ENCODE peak calls at places on chromosomes 6 and 20, in four cellular contexts. S is neural progenitor cell, I is fibroblast of lung, E is K562. P is an unnamed sample.
A peak's percentile ranks its signal among the peaks of the same experiment; 100 is the strongest.

GRCh38 chr6:135525550-135525949 is 28.0 kb upstream of the AHI1 start:
- DNase-seq in E (no peak), I (no peak), S (no peak), P (no peak)

GRCh38 chr20:15846446-15846845 is 726.8 kb downstream of the KIF16B start:
- DNase-seq in E (no peak), S (no peak), I (no peak), P (no peak)

GRCh38 chr6:79525272-79526100 is 11.7 kb downstream of the LCA5 start:
- DNase-seq in I (no peak), S (peak; percentile 54), E (no peak), P (no peak)

GRCh38 chr20:2307136-2307535 is 11.3 kb downstream of the TGM3 start:
- DNase-seq in E (no peak), I (no peak), S (no peak), P (no peak)

GRCh38 chr20:52972190-52972937 is at the start of gene TSHZ2:
- DNase-seq in E (no peak), I (peak; percentile 73), S (peak; percentile 72), P (peak; percentile 26)

GRCh38 chr6:75842191-75842590 is 93.2 kb downstream of the MYO6 start:
- DNase-seq in I (no peak), E (no peak), S (no peak), P (no peak)

GRCh38 chr6:134750669-134751068 is 199.2 kb downstream of the ALDH8A1 start:
- DNase-seq in I (no peak), E (no peak), S (no peak), P (no peak)

GRCh38 chr20:32820000-32820697 is 395 bp downstream of the MAPRE1 start:
- DNase-seq in E (peak; percentile 89), I (peak; percentile 42), S (peak; percentile 95), P (peak; percentile 73)

DNA sequence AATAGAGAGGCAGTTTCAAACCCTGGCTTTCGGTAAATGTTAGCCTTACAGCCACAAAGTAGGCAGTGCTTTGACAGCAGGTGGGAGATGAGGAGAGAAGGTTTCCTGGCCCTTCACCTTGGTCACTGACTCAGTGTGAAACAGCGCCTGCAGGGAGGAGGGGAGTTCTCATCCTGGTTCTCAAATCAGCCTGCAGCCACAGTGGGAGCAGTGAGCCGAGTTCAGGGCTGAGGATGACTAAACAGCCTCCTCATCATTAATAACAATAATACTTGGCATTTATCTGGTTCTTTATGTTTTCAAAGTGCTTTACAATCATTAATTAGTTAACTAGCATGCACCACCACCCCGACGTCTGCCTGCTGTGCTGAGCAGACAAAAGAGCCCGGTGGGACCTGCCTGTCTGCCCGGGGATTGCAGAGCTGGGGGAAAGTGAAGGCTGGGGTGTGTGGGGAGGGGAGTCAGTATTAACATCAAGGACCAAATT is 59.6 kb downstream of the PRDM1 start:
- DNase-seq in I (no peak), S (peak; percentile 27), E (no peak), P (no peak)
- H3K4me1 ChIP-seq in I (peaks cover 2% of the 10 kb centered on the region), S (peaks cover 10% of the 10 kb centered on the region), E (peaks cover 11% of the 10 kb centered on the region), P (peaks cover 9% of the 10 kb centered on the region)

GRCh38 chr6:112485140-112485539 is 138.0 kb downstream of the RFPL4B start:
- DNase-seq in I (no peak), E (no peak), S (no peak), P (no peak)
- H3K27ac ChIP-seq in I (no peak overlapping the region), E (no peak overlapping the region), S (no peak overlapping the region), P (no peak overlapping the region)

GRCh38 chr20:919491-919916 is 3.4 kb upstream of the ANGPT4 start:
- DNase-seq in S (no peak), I (no peak), E (peak; percentile 67), P (no peak)

GRCh38 chr20:916125-916799 is at the start of gene ANGPT4:
- DNase-seq in E (no peak), I (no peak), S (peak; percentile 40), P (no peak)

GRCh38 chr20:914727-915498 is 1.2 kb downstream of the ANGPT4 start:
- DNase-seq in S (no peak), I (no peak), E (no peak), P (no peak)

GRCh38 chr20:916825-917224 is 691 bp upstream of the ANGPT4 start:
- DNase-seq in I (no peak), S (peak; percentile 13), E (no peak), P (no peak)

DNA sequence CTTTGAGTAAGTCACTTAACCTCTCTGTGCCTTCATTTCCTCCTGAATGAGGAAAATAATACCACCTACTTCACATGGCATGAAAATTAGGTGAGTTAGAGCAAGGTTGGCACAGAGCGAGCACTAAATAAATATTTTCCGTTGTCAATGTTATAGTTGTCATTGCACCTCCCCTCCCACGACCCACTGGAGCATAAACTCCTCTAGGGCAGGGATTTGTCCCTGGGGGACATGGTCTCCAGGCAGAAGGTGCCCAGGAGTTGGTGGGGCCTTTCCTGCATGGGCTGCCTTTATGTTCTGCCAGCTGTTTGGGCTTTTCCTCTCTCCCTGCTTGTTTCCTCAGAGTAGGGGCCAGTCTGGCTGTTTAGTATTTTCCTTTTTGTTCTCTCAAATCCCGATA is 1.3 kb upstream of the ANGPT4 start:
- DNase-seq in E (no peak), S (no peak), I (no peak), P (no peak)
- H3K4me1 ChIP-seq in E (no peaks in the 10 kb centered on the region), S (peaks cover 14% of the 10 kb centered on the region), I (no peaks in the 10 kb centered on the region), P (peaks cover 11% of the 10 kb centered on the region)

GRCh38 chr20:13349240-13349604 is 128.1 kb downstream of the ISM1 start:
- DNase-seq in E (no peak), I (peak; percentile 63), S (no peak), P (no peak)
- H3K27ac ChIP-seq in E (no peak overlapping the region), I (no peak overlapping the region), S (no peak overlapping the region), P (no peak overlapping the region)

GRCh38 chr20:31570735-31571617 is 34.1 kb upstream of the ID1 start:
- DNase-seq in I (no peak), E (no peak), S (no peak), P (no peak)
- H3K4me1 ChIP-seq in I (peaks cover 15% of the 10 kb centered on the region), E (peaks cover 61% of the 10 kb centered on the region), S (peaks cover 6% of the 10 kb centered on the region), P (peaks cover 58% of the 10 kb centered on the region)

GRCh38 chr20:57500941-57501340 is 24.0 kb downstream of the CTCFL start:
- DNase-seq in S (no peak), E (no peak), I (no peak), P (no peak)
- H3K27ac ChIP-seq in S (peak overlapping the region; percentile 2), E (no peak overlapping the region), I (no peak overlapping the region), P (no peak overlapping the region)

GRCh38 chr6:17417817-17418216 is 24.4 kb downstream of the CAP2 start:
- DNase-seq in E (no peak), I (peak; percentile 48), S (peak; percentile 72), P (no peak)
- H3K4me1 ChIP-seq in E (no peaks in the 10 kb centered on the region), I (peaks cover 8% of the 10 kb centered on the region), S (peaks cover 19% of the 10 kb centered on the region), P (peaks cover 42% of the 10 kb centered on the region)

GRCh38 chr6:16564430-16564829 is 196.8 kb downstream of the ATXN1 start:
- DNase-seq in E (no peak), I (peak; percentile 28), S (no peak), P (no peak)

GRCh38 chr6:16562498-16562897 is 198.8 kb downstream of the ATXN1 start:
- DNase-seq in I (no peak), S (no peak), E (no peak), P (no peak)

GRCh38 chr6:16555550-16555949 is 205.7 kb downstream of the ATXN1 start:
- DNase-seq in E (no peak), S (no peak), I (no peak), P (no peak)

GRCh38 chr6:16563628-16564240 is 197.5 kb downstream of the ATXN1 start:
- DNase-seq in S (no peak), I (no peak), E (no peak), P (no peak)

GRCh38 chr6:16559091-16559490 is 202.2 kb downstream of the ATXN1 start:
- DNase-seq in I (peak; percentile 10), E (no peak), S (no peak), P (no peak)
- H3K27ac ChIP-seq in I (no peak overlapping the region), E (no peak overlapping the region), S (no peak overlapping the region), P (peak overlapping the region; percentile 44)